ENCODE peak calls at places on chromosome 6, in ten cellular contexts. H, D, P, N, Z, A, W, L, Y and O are unnamed samples.

GRCh38 chr6:47651505-47651944 is 46.9 kb upstream of the ADGRF4 start:
- DNase-seq in H (no peak), D (no peak), P (no peak), N (peak), Z (no peak), A (no peak), W (no peak), L (no peak), Y (no peak), O (no peak)

GRCh38 chr6:27370391-27370790 is 18.2 kb upstream of the ZNF391 start:
- DNase-seq in H (no peak), D (no peak), P (no peak), N (no peak), Z (no peak), A (no peak), W (no peak), L (no peak), Y (no peak), O (no peak)

GRCh38 chr6:89768324-89768723 is 51.3 kb downstream of the MDN1 start:
- DNase-seq in H (no peak), D (no peak), P (no peak), N (no peak), Z (no peak), A (no peak), W (no peak), L (no peak), Y (no peak), O (no peak)

GRCh38 chr6:41408982-41409381 is 73.6 kb downstream of the NCR2 start:
- DNase-seq in H (no peak), D (no peak), P (no peak), N (no peak), Z (no peak), A (no peak), W (no peak), L (peak), Y (no peak), O (no peak)

GRCh38 chr6:17972978-17973622 is 14.3 kb downstream of the KIF13A start:
- DNase-seq in H (no peak), D (no peak), P (no peak), N (peak), Z (no peak), A (no peak), W (no peak), L (no peak), Y (no peak), O (no peak)

GRCh38 chr6:63644668-63645326 is 9.2 kb downstream of the PHF3 start:
- DNase-seq in H (no peak), D (no peak), P (no peak), N (peak), Z (no peak), A (no peak), W (no peak), L (no peak), Y (peak), O (no peak)

GRCh38 chr6:104381907-104382306 is 477.8 kb downstream of the HACE1 start:
- DNase-seq in H (no peak), D (no peak), P (no peak), N (no peak), Z (no peak), A (no peak), W (no peak), L (peak), Y (no peak), O (no peak)

GRCh38 chr6:30875244-30876038 is 8.9 kb upstream of the DDR1 start:
- DNase-seq in H (no peak), D (no peak), P (no peak), N (no peak), Z (peak), A (no peak), W (no peak), L (peak), Y (no peak), O (no peak)

GRCh38 chr6:106643061-106643460 is 13.7 kb downstream of the QRSL1 start:
- DNase-seq in H (no peak), D (no peak), P (no peak), N (no peak), Z (no peak), A (no peak), W (no peak), L (no peak), Y (no peak), O (no peak)

GRCh38 chr6:13495112-13495765 is 7.8 kb upstream of the GFOD1 start:
- DNase-seq in H (no peak), D (no peak), P (no peak), N (no peak), Z (no peak), A (no peak), W (no peak), L (no peak), Y (no peak), O (no peak)

GRCh38 chr6:105786890-105787655 is 299.1 kb upstream of the PRDM1 start:
- DNase-seq in H (no peak), D (no peak), P (no peak), N (no peak), Z (no peak), A (no peak), W (no peak), L (no peak), Y (no peak), O (no peak)